ENCODE peak calls at places on chromosomes 5 and 9, in seven cellular contexts. M, J, E, T, C, D and Q are unnamed samples.

GRCh38 chr9:123998970-123999621 is 12.5 kb upstream of the LHX2 start:
- DNase-seq in M (no peak), J (no peak), E (no peak), T (peak), C (peak), D (no peak), Q (peak)

GRCh38 chr5:6787941-6788340 is 74.7 kb downstream of the TENT4A start:
- DNase-seq in M (no peak), J (no peak), E (no peak), T (no peak), C (no peak), D (no peak), Q (no peak)

GRCh38 chr9:34197756-34198711 is 19.2 kb downstream of the UBAP1 start:
- DNase-seq in M (peak), J (no peak), E (no peak), T (no peak), C (no peak), D (no peak), Q (no peak)

GRCh38 chr5:134088994-134089560 is 25.4 kb upstream of the TCF7 start:
- DNase-seq in M (no peak), J (no peak), E (no peak), T (no peak), C (no peak), D (peak), Q (no peak)

GRCh38 chr9:124774131-124774978 is 2.6 kb upstream of the OLFML2A start:
- DNase-seq in M (peak), J (no peak), E (peak), T (peak), C (peak), D (peak), Q (peak)

GRCh38 chr9:136646827-136647711 is 15.6 kb upstream of the EGFL7 start:
- DNase-seq in M (no peak), J (no peak), E (no peak), T (no peak), C (no peak), D (no peak), Q (no peak)

GRCh38 chr5:143509758-143510221 is 106.3 kb upstream of the NR3C1 start:
- DNase-seq in M (no peak), J (no peak), E (no peak), T (peak), C (no peak), D (no peak), Q (no peak)

GRCh38 chr9:132946624-132947295 is 2.3 kb upstream of the TSC1 start:
- DNase-seq in M (no peak), J (no peak), E (no peak), T (no peak), C (peak), D (no peak), Q (no peak)

GRCh38 chr5:89263846-89264245 is 380.9 kb upstream of the MEF2C start:
- DNase-seq in M (no peak), J (no peak), E (no peak), T (no peak), C (no peak), D (no peak), Q (no peak)

GRCh38 chr5:167916706-167917105 is 374.7 kb upstream of the WWC1 start:
- DNase-seq in M (no peak), J (no peak), E (no peak), T (no peak), C (no peak), D (no peak), Q (no peak)